ENCODE peak calls at places on chromosomes 2 and 18, in seven cellular contexts. E is osteoblast; M is stimulated activated CD4-positive, alpha-beta T cell treated with anti-CD3 and anti-CD28 coated beads, Interleukin-1b, Interleukin-23, amount 100 ng/mL, for 24 hours; P is NK-92 treated with Interleukin-12 subunit alpha and Interleukin-12 subunit beta, amount 100 ng/mL, for 24 hours; V is left ventricle myocardium inferior; A is GM12892; S is activated naive CD8-positive, alpha-beta T cell treated with anti-CD3 and anti-CD28 coated beads, Interleukin-2, amount 50 U/mL, for 24 hours. Z is an unnamed sample.

GRCh38 chr2:173866858-173867620 is 98.1 kb downstream of the SP3 start:
- DNase-seq in V (no peak), M (no peak), E (no peak), P (no peak), S (no peak), A (no peak), Z (no peak)

GRCh38 chr18:50218432-50219197 is 23.7 kb upstream of the MYO5B start:
- DNase-seq in V (no peak), P (peak), E (no peak), A (no peak), M (no peak), S (peak), Z (no peak)

GRCh38 chr18:44185981-44186380 is 494.7 kb upstream of the SETBP1 start:
- DNase-seq in E (no peak), M (no peak), V (no peak), S (no peak), A (no peak), P (no peak), Z (no peak)

GRCh38 chr2:146214394-146214929 is 1630.4 kb upstream of the ACVR2A start:
- DNase-seq in S (no peak), E (no peak), M (no peak), V (no peak), A (no peak), P (no peak), Z (no peak)

GRCh38 chr2:84194906-84195644 is 264.0 kb downstream of the SUCLG1 start:
- DNase-seq in A (no peak), E (no peak), P (no peak), V (no peak), M (no peak), S (no peak), Z (no peak)

GRCh38 chr2:142867161-142867560 is 10.3 kb upstream of the KYNU start:
- DNase-seq in S (no peak), M (no peak), V (no peak), A (no peak), P (no peak), E (no peak), Z (no peak)

GRCh38 chr2:161650116-161651015 is 26.1 kb downstream of the SLC4A10 start:
- DNase-seq in E (peak), S (no peak), P (no peak), M (no peak), A (no peak), V (no peak), Z (no peak)

GRCh38 chr2:116952254-116952653 is 862.2 kb upstream of the DDX18 start:
- DNase-seq in E (no peak), A (no peak), P (no peak), V (no peak), M (no peak), S (no peak), Z (no peak)

GRCh38 chr2:46812381-46813024 is 103.1 kb downstream of the MCFD2 start:
- DNase-seq in S (no peak), V (peak), A (no peak), M (no peak), P (no peak), E (peak), Z (no peak)

GRCh38 chr2:240615830-240616547 is 9.3 kb upstream of the GPR35 start:
- DNase-seq in S (no peak), A (no peak), V (no peak), P (no peak), M (no peak), E (peak), Z (no peak)

GRCh38 chr18:28091197-28091596 is 85.7 kb downstream of the CDH2 start:
- DNase-seq in M (no peak), V (no peak), E (no peak), P (no peak), A (no peak), S (no peak), Z (no peak)

GRCh38 chr18:2672410-2672809 is 16.9 kb downstream of the SMCHD1 start:
- DNase-seq in V (no peak), M (no peak), A (no peak), E (no peak), P (no peak), S (no peak), Z (no peak)

GRCh38 chr2:28818053-28818452 is 7.4 kb downstream of the SPDYA start:
- DNase-seq in A (no peak), V (no peak), M (no peak), E (no peak), P (no peak), S (no peak), Z (no peak)

GRCh38 chr2:207869784-207870778 is 100.4 kb upstream of the FZD5 start:
- DNase-seq in A (no peak), E (peak), M (no peak), P (no peak), S (no peak), V (no peak), Z (no peak)

GRCh38 chr2:29224693-29225551 is 109.7 kb downstream of the CLIP4 start:
- DNase-seq in A (no peak), S (no peak), P (no peak), V (no peak), M (no peak), E (no peak), Z (no peak)

GRCh38 chr2:160465406-160465805 is 28.2 kb downstream of the RBMS1 start:
- DNase-seq in S (no peak), E (no peak), P (no peak), A (no peak), M (no peak), V (no peak), Z (no peak)

GRCh38 chr2:85886141-85886540 is 2.6 kb downstream of the ST3GAL5 start:
- DNase-seq in V (no peak), E (no peak), P (no peak), M (no peak), S (no peak), A (no peak), Z (no peak)

GRCh38 chr2:193088026-193088425 is 893.3 kb upstream of the TMEFF2 start:
- DNase-seq in P (no peak), E (no peak), S (no peak), V (no peak), M (no peak), A (no peak), Z (no peak)

GRCh38 chr2:174830561-174830960 is 66.3 kb upstream of the CHRNA1 start:
- DNase-seq in P (no peak), A (no peak), E (no peak), V (no peak), S (no peak), M (no peak), Z (no peak)

GRCh38 chr2:47129191-47129711 is 25.9 kb downstream of the STPG4 start:
- DNase-seq in V (no peak), S (no peak), M (no peak), P (no peak), A (no peak), E (no peak), Z (no peak)

GRCh38 chr2:2520396-2520795 is 189.3 kb upstream of the MYT1L start:
- DNase-seq in V (no peak), A (no peak), S (no peak), M (no peak), E (no peak), P (no peak), Z (no peak)

GRCh38 chr2:111900859-111901258 is 2.5 kb downstream of the MERTK start:
- DNase-seq in P (no peak), V (no peak), M (no peak), E (peak), S (no peak), A (no peak), Z (no peak)

GRCh38 chr2:160332318-160332717 is 132.2 kb upstream of the ITGB6 start:
- DNase-seq in S (no peak), M (no peak), V (no peak), P (no peak), E (peak), A (no peak), Z (no peak)

GRCh38 chr2:188598551-188598950 is 306.9 kb downstream of the GULP1 start:
- DNase-seq in E (no peak), P (no peak), M (no peak), S (no peak), A (no peak), V (no peak), Z (no peak)

GRCh38 chr2:28678175-28678855 is 73.3 kb upstream of the PPP1CB start:
- DNase-seq in M (no peak), E (no peak), P (no peak), V (no peak), A (no peak), S (no peak), Z (no peak)

GRCh38 chr2:38960609-38961320 is 71.1 kb downstream of the ARHGEF33 start:
- DNase-seq in E (no peak), M (no peak), S (no peak), P (no peak), V (no peak), A (no peak), Z (no peak)

GRCh38 chr2:96470636-96471035 is 34.5 kb downstream of the NEURL3 start:
- DNase-seq in A (peak), S (peak), M (peak), V (peak), E (peak), P (no peak), Z (no peak)

GRCh38 chr2:238294393-238295143 is 6.2 kb upstream of the PER2 start:
- DNase-seq in A (no peak), V (no peak), P (no peak), S (no peak), E (no peak), M (no peak), Z (no peak)

GRCh38 chr2:222982010-222982908 is 69.7 kb upstream of the KCNE4 start:
- DNase-seq in A (no peak), P (peak), E (peak), S (no peak), M (no peak), V (peak), Z (peak)

GRCh38 chr18:59623456-59624383 is 73.5 kb downstream of the CCBE1 start:
- DNase-seq in A (no peak), S (no peak), E (peak), M (no peak), V (no peak), P (no peak), Z (no peak)

GRCh38 chr2:174779361-174779928 is 15.2 kb upstream of the CHRNA1 start:
- DNase-seq in P (no peak), M (no peak), A (no peak), S (no peak), E (peak), V (no peak), Z (no peak)

GRCh38 chr2:105487142-105488069 is 88.6 kb upstream of the FHL2 start:
- DNase-seq in A (no peak), M (no peak), E (peak), V (peak), P (no peak), S (no peak), Z (no peak)

GRCh38 chr18:23545247-23545789 is 41.0 kb downstream of the NPC1 start:
- DNase-seq in M (no peak), S (no peak), A (no peak), V (no peak), P (no peak), E (no peak), Z (no peak)

GRCh38 chr18:74609535-74609934 is 11.9 kb downstream of the ZNF407 start:
- DNase-seq in A (no peak), V (no peak), E (no peak), M (no peak), P (no peak), S (no peak), Z (no peak)

GRCh38 chr2:207617011-207617671 is 8.1 kb downstream of the METTL21A start:
- DNase-seq in P (no peak), M (no peak), V (no peak), A (no peak), S (no peak), E (peak), Z (no peak)

GRCh38 chr2:104286806-104287205 is 567.1 kb upstream of the POU3F3 start:
- DNase-seq in S (no peak), V (no peak), E (no peak), M (no peak), P (no peak), A (no peak), Z (peak)

GRCh38 chr2:19753818-19754217 is 148.0 kb downstream of the TTC32 start:
- DNase-seq in S (no peak), E (no peak), M (no peak), P (no peak), V (no peak), A (no peak), Z (no peak)

GRCh38 chr18:2134364-2134763 is 436.9 kb downstream of the METTL4 start:
- DNase-seq in A (no peak), E (no peak), M (no peak), S (no peak), P (no peak), V (no peak), Z (no peak)

GRCh38 chr2:218168635-218169462 is 2.1 kb upstream of the CXCR1 start:
- DNase-seq in P (peak), A (peak), V (peak), M (peak), S (peak), E (peak), Z (peak)

GRCh38 chr2:49298230-49298629 is 143.9 kb upstream of the FSHR start:
- DNase-seq in A (no peak), S (no peak), P (no peak), V (no peak), M (no peak), E (no peak), Z (no peak)

Z was measured in iPS DF 19.7.